ENCODE peak calls at places on chromosomes 11 and 22, in five cellular contexts. G is HepG2, P is K562, D is H1, T is GM12878. R is an unnamed sample.

GRCh38 chr11:33942954-33943353 is 51.1 kb upstream of the LMO2 start:
- DNase-seq in G (no peak), P (no peak), D (no peak), T (peak), R (no peak)

GRCh38 chr11:12287009-12287373 is 90.4 kb upstream of the PARVA start:
- DNase-seq in G (peak), P (peak), D (no peak), T (no peak), R (peak)

GRCh38 chr11:120482149-120482548 is 29.4 kb upstream of the GRIK4 start:
- DNase-seq in G (peak), P (peak), D (no peak), T (no peak), R (peak)

GRCh38 chr22:48630444-48630777 is 1197.3 kb downstream of the BRD1 start:
- DNase-seq in G (no peak), P (no peak), D (no peak), T (no peak), R (no peak)

GRCh38 chr11:110463153-110463552 is 33.4 kb downstream of the FDX1 start:
- DNase-seq in G (no peak), P (peak), D (peak), T (no peak), R (no peak)

GRCh38 chr11:38924644-38925043 is 2326.6 kb upstream of the RAG2 start:
- DNase-seq in G (no peak), P (no peak), D (no peak), T (no peak), R (no peak)

GRCh38 chr11:61141601-61142028 is 19.6 kb downstream of the VPS37C start:
- DNase-seq in G (no peak), P (peak), D (no peak), T (no peak), R (no peak)

GRCh38 chr11:134862168-134862567 is 450.1 kb upstream of the B3GAT1 start:
- DNase-seq in G (no peak), P (no peak), D (no peak), T (no peak), R (no peak)

GRCh38 chr11:67586568-67587250 is 3.1 kb downstream of the GSTP1 start:
- DNase-seq in G (no peak), P (no peak), D (no peak), T (no peak), R (no peak)

GRCh38 chr22:23718371-23719165 is 27.8 kb downstream of the RGL4 start:
- DNase-seq in G (no peak), P (no peak), D (no peak), T (no peak), R (peak)

GRCh38 chr11:35064114-35064800 is 74.7 kb upstream of the CD44 start:
- DNase-seq in G (no peak), P (no peak), D (no peak), T (no peak), R (no peak)

GRCh38 chr22:43845981-43846380 is 16.3 kb downstream of the SULT4A1 start:
- DNase-seq in G (no peak), P (no peak), D (no peak), T (no peak), R (no peak)

GRCh38 chr11:75103380-75104026 is 6.8 kb upstream of the OR2AT4 start:
- DNase-seq in G (no peak), P (peak), D (no peak), T (peak), R (no peak)

GRCh38 chr11:43393765-43394355 is 35.1 kb downstream of the TTC17 start:
- DNase-seq in G (no peak), P (peak), D (no peak), T (no peak), R (no peak)

GRCh38 chr11:2740275-2740940 is 40.6 kb upstream of the KCNQ1OT1 start:
- DNase-seq in G (no peak), P (peak), D (no peak), T (no peak), R (no peak)

GRCh38 chr11:69801513-69802335 is 17.5 kb downstream of the FGF3 start:
- DNase-seq in G (peak), P (peak), D (peak), T (no peak), R (no peak)

GRCh38 chr11:1852885-1853284 is at the start of gene LSP1:
- DNase-seq in G (no peak), P (no peak), D (no peak), T (peak), R (no peak)

GRCh38 chr22:18731075-18731666 is 119.5 kb upstream of the RIMBP3 start:
- DNase-seq in G (no peak), P (no peak), D (no peak), T (no peak), R (no peak)

GRCh38 chr22:47837703-47838102 is 1075.3 kb downstream of the TBC1D22A start:
- DNase-seq in G (peak), P (peak), D (peak), T (no peak), R (peak)

GRCh38 chr11:95084509-95084908 is 5.1 kb upstream of the ENDOD1 start:
- DNase-seq in G (no peak), P (no peak), D (no peak), T (no peak), R (no peak)

GRCh38 chr11:45671246-45672171 is 6.1 kb upstream of the CHST1 start:
- DNase-seq in G (no peak), P (no peak), D (no peak), T (no peak), R (no peak)

GRCh38 chr11:122399375-122399774 is 256.1 kb upstream of the UBASH3B start:
- DNase-seq in G (no peak), P (no peak), D (no peak), T (peak), R (no peak)

GRCh38 chr22:24510694-24511625 is 15.8 kb downstream of the UPB1 start:
- DNase-seq in G (peak), P (peak), D (no peak), T (no peak), R (no peak)

GRCh38 chr22:23220485-23221350 is 40.4 kb downstream of the BCR start:
- DNase-seq in G (no peak), P (peak), D (no peak), T (no peak), R (no peak)

GRCh38 chr11:62922653-62923371 is 1.6 kb upstream of the CHRM1 start:
- DNase-seq in G (no peak), P (peak), D (no peak), T (no peak), R (peak)

GRCh38 chr22:50252081-50253045 is 1.3 kb upstream of the HDAC10 start:
- DNase-seq in G (peak), P (no peak), D (no peak), T (no peak), R (peak)

GRCh38 chr11:106076421-106076922 is 675 bp downstream of the KBTBD3 start:
- DNase-seq in G (no peak), P (no peak), D (no peak), T (no peak), R (no peak)

GRCh38 chr11:9619971-9620370 is 43.9 kb upstream of the SWAP70 start:
- DNase-seq in G (no peak), P (no peak), D (no peak), T (no peak), R (no peak)

GRCh38 chr11:36452987-36453386 is 57.1 kb downstream of the TRAF6 start:
- DNase-seq in G (peak), P (no peak), D (no peak), T (no peak), R (no peak)

DNA sequence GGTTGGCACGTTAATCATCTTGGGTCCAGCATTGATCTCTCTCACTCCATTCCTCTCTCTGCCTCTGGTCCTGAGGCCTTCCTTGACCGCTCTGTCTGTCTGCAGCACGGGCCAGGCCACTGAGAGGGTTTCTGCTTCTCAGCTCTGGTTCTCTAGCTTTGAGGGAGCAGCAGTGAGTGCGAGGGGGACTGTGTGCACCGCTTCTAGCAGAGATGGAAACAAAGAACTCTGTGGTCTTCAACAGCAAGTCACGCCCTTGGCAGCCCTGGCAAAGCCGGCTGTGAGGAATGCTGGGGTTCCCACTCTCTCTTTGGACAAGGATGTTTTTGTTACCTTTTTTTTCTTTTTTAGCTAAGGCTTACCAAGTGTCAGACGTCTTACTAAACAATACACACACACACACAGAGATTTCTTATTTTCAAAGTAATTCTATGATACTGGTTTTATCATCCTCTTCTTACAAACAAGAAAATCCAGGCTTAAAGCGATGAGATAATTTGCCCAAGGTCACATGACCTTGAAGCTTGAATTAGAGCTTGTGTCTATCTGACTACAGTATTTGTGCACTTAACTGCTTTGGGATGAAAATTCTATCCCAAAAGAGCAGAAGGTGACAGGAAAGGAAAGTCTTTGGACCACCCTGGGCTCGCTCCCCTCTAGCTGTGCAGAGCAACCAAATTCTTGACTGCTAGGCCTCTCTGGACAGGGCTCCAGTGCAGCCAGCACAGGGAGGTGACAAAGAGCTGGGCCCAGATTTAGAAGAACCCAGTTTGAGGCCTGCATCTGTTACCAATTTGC is 293.2 kb downstream of the NTM start:
- DNase-seq in G (no peak), P (no peak), D (no peak), T (no peak), R (no peak)
- TF ChIP-seq HDAC2 in G (no peak), P (no peak), D (no peak), T (no peak), R (no peak)

DNA sequence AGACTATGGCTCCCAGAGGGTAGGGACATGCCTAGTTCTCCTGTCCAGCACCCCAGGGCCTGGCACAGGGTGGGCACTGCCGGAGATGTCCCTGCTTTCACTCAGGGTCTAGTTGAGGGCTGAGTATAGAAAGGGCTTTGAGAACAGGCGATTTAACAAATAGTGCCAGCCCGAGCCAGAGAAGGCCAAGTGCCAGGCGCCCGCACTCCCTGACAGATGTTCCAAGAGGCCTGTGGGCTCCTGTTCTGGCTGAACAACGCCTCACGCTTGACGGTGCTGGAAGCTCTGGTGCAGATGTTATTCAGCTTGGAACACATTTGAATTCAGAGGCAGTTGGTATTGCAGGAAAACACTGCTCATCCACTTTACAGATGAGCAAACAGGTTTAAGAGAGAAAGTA is 46.5 kb downstream of the NFAM1 start:
- DNase-seq in G (no peak), P (no peak), D (no peak), T (no peak), R (no peak)
- TF ChIP-seq HDAC2 in G (no peak), P (no peak), D (no peak), T (no peak), R (no peak)

DNA sequence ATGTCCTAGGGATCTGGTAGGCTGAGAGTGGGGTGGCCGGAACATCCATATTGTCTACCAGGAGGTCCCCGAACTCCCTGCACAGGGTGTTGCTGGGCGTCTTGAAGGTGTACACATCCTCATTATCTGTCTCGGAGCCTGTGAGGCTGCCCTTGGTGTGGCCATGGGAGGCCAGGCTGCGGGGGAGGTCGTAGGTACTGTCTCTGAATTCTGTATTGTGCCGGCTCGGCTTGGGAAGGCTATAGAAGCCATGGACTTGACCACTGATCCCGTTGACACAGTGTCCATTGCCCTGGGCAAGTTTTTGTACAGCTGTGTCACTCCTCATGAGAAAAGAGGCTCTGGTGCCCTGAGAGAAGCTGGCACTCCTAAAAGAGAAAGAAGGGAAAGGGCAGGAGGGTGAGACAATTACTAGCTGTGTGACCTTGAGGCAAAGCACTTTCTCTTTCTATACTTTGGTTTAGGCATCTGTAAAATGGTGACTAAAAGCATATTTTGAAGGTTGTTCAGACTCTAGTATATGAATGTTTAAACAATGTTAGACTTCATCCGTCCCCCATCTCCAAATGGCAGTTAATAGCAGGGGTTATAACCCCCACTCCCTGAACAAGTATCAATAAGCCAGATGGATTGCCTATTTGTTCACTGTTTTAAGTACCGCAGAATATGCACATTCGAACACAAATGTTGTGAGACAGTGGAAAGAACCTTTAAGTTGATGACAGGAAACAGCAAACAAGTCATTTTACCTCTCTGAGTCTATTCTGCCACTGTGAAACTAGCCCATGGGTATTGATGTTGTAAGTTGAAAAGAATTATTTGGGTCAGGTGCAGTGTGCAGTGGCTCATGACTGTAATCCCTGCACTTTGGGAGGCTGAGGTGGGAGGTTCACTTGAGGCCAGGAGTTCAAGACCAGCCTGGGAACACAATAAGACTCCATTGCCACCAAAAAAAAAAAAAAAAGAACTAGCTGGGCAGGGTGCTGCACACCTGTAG is 38.3 kb downstream of the USP35 start:
- DNase-seq in G (no peak), P (no peak), D (no peak), T (peak), R (no peak)
- TF ChIP-seq HDAC2 in G (no peak), P (no peak), D (no peak), T (no peak), R (no peak)

GRCh38 chr11:128406365-128406706 is 181.0 kb downstream of the ETS1 start:
- DNase-seq in G (no peak), P (no peak), D (no peak), T (no peak), R (no peak)

GRCh38 chr11:128411149-128411548 is 176.2 kb downstream of the ETS1 start:
- DNase-seq in G (no peak), P (no peak), D (no peak), T (no peak), R (no peak)

GRCh38 chr11:128411812-128412211 is 175.5 kb downstream of the ETS1 start:
- DNase-seq in G (no peak), P (no peak), D (no peak), T (no peak), R (no peak)

GRCh38 chr11:128407962-128408361 is 179.4 kb downstream of the ETS1 start:
- DNase-seq in G (no peak), P (no peak), D (no peak), T (no peak), R (no peak)

DNA sequence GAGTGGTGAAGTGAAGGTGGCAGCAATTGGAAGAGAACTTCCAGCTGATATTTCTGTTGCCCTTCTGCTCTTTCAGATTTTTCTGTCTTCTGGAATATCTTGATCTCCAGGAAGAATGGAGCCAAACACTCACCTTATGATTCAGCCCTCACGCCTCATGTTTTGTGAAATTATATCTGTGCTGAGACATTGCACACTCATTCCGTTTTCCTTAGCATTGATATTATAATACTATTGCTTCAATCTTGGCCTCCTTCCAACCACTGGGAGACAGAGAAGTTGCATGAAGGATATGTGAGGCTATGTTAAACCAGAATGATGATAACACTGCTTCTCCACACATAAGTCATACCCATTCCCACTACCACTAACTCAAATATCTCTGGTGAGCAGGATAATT is 177.9 kb downstream of the ETS1 start:
- DNase-seq in G (no peak), P (no peak), D (no peak), T (no peak), R (no peak)
- TF ChIP-seq HDAC2 in G (no peak), P (no peak), D (no peak), T (no peak), R (no peak)

GRCh38 chr11:14898286-14899086 is 6.5 kb upstream of the CYP2R1 start:
- DNase-seq in G (no peak), P (no peak), D (no peak), T (no peak), R (no peak)
- TF ChIP-seq HDAC2 in G (no peak), P (no peak), D (no peak), T (no peak), R (no peak)

GRCh38 chr11:118343981-118344521 is at the start of gene CD3G:
- DNase-seq in G (no peak), P (no peak), D (no peak), T (no peak), R (no peak)
- TF ChIP-seq HDAC2 in G (no peak), P (no peak), D (no peak), T (no peak), R (no peak)

GRCh38 chr11:46894961-46895360 is 23.4 kb downstream of the LRP4 start:
- DNase-seq in G (no peak), P (no peak), D (no peak), T (no peak), R (no peak)

GRCh38 chr11:46894506-46894905 is 23.8 kb downstream of the LRP4 start:
- DNase-seq in G (no peak), P (no peak), D (no peak), T (no peak), R (no peak)

GRCh38 chr11:46898396-46899095 is 19.8 kb downstream of the LRP4 start:
- DNase-seq in G (no peak), P (no peak), D (no peak), T (no peak), R (no peak)

GRCh38 chr11:46895821-46896220 is 22.5 kb downstream of the LRP4 start:
- DNase-seq in G (no peak), P (no peak), D (no peak), T (no peak), R (no peak)

DNA sequence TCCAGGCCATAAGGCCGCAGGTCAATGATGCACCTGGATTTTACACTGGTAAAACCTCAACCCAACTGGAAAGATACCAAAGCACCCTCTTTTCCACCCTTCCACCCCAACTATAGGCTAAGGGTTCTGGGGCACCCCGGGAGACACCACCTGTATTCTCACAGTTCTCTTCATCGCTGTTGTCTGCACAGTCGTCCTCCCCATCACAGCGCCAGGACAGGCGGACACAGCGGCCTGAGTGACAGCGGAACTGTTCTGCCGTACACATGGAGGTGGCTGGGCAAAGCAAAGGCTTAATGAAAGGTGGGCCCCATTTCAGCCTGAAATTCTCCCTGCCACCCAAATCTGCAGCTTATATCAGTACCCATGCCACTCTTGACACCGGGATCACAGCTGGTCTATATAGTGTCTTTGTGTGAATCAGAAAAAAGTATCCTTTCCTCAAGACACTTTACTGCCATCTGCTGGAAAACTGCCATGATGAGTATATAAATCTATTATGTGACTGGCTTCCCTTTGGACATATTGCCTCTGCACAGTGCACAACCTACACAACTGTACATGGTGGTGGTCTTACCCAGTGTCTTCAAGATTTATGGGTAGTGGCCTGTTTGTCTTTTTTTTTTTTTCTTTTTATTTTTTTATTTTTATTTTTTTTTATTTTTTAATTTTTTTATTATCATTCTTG is 21.5 kb downstream of the LRP4 start:
- DNase-seq in G (peak), P (peak), D (no peak), T (no peak), R (peak)
- TF ChIP-seq HDAC2 in G (no peak), P (no peak), D (no peak), T (no peak), R (no peak)

GRCh38 chr11:57069942-57070341 is 81.2 kb downstream of the OR5AK2 start:
- DNase-seq in G (no peak), P (no peak), D (no peak), T (no peak), R (no peak)
- TF ChIP-seq HDAC2 in G (no peak), P (no peak), D (no peak), T (no peak), R (no peak)

GRCh38 chr22:37214431-37215025 is 2.3 kb upstream of the SSTR3 start:
- DNase-seq in G (no peak), P (no peak), D (no peak), T (no peak), R (no peak)
- TF ChIP-seq HDAC2 in G (no peak), P (no peak), D (no peak), T (no peak), R (no peak)